ENCODE peak calls at places on chromosomes 5 and 9, in seven cellular contexts. One of them, this sample, is unnamed.

GRCh38 chr5:147398860-147399259 is 111.0 kb downstream of the DPYSL3 start:
- DNase-seq in K562: no peak
- DNase-seq in HCT116: no peak
- DNase-seq in HepG2: no peak
- DNase-seq in H1: no peak
- DNase-seq in GM12878: no peak
- DNase-seq in SK-N-SH: peak; percentile 72
- DNase-seq in this sample: no peak

GRCh38 chr5:2688586-2688985 is 62.9 kb downstream of the IRX2 start:
- DNase-seq in K562: no peak
- DNase-seq in HCT116: no peak
- DNase-seq in HepG2: no peak
- DNase-seq in H1: no peak
- DNase-seq in GM12878: no peak
- DNase-seq in SK-N-SH: no peak
- DNase-seq in this sample: no peak

GRCh38 chr5:22754155-22754554 is 99.0 kb downstream of the CDH12 start:
- DNase-seq in K562: no peak
- DNase-seq in HCT116: no peak
- DNase-seq in HepG2: no peak
- DNase-seq in H1: no peak
- DNase-seq in GM12878: no peak
- DNase-seq in SK-N-SH: no peak
- DNase-seq in this sample: no peak

GRCh38 chr9:95032580-95033298 is 284.8 kb downstream of the FANCC start:
- DNase-seq in K562: no peak
- DNase-seq in HCT116: no peak
- DNase-seq in HepG2: no peak
- DNase-seq in H1: no peak
- DNase-seq in GM12878: no peak
- DNase-seq in SK-N-SH: no peak
- DNase-seq in this sample: no peak

GRCh38 chr9:97811534-97812246 is 41.3 kb upstream of the FOXE1 start:
- DNase-seq in K562: no peak
- DNase-seq in HCT116: no peak
- DNase-seq in HepG2: no peak
- DNase-seq in H1: no peak
- DNase-seq in GM12878: no peak
- DNase-seq in SK-N-SH: no peak
- DNase-seq in this sample: no peak

GRCh38 chr5:176994460-176995121 is 12.0 kb downstream of the UIMC1 start:
- DNase-seq in K562: peak; percentile 83
- DNase-seq in HCT116: no peak
- DNase-seq in HepG2: peak; percentile 87
- DNase-seq in H1: no peak
- DNase-seq in GM12878: peak; percentile 77
- DNase-seq in SK-N-SH: no peak
- DNase-seq in this sample: no peak

GRCh38 chr9:21523021-21524014 is 41.2 kb upstream of the IFNE start:
- DNase-seq in K562: no peak
- DNase-seq in HCT116: no peak
- DNase-seq in HepG2: no peak
- DNase-seq in H1: no peak
- DNase-seq in GM12878: no peak
- DNase-seq in SK-N-SH: no peak
- DNase-seq in this sample: no peak

GRCh38 chr5:132495672-132496630 is 5.4 kb upstream of the IRF1 start:
- DNase-seq in K562: peak; percentile 95
- DNase-seq in HCT116: peak; percentile 87
- DNase-seq in HepG2: peak; percentile 87
- DNase-seq in H1: peak; percentile 88
- DNase-seq in GM12878: peak; percentile 72
- DNase-seq in SK-N-SH: peak; percentile 85
- DNase-seq in this sample: peak; percentile 94

GRCh38 chr5:116947691-116948528 is 373.3 kb upstream of the SEMA6A start:
- DNase-seq in K562: peak; percentile 37
- DNase-seq in HCT116: peak; percentile 80
- DNase-seq in HepG2: peak; percentile 76
- DNase-seq in H1: peak; percentile 95
- DNase-seq in GM12878: peak; percentile 87
- DNase-seq in SK-N-SH: peak; percentile 30
- DNase-seq in this sample: peak; percentile 92

GRCh38 chr5:43514471-43514815 is 505 bp downstream of the C5orf34 start:
- DNase-seq in K562: no peak
- DNase-seq in HCT116: no peak
- DNase-seq in HepG2: peak; percentile 21
- DNase-seq in H1: no peak
- DNase-seq in GM12878: no peak
- DNase-seq in SK-N-SH: peak; percentile 51
- DNase-seq in this sample: peak; percentile 54

GRCh38 chr5:147661576-147661975 is 121.0 kb downstream of the JAKMIP2 start:
- DNase-seq in K562: no peak
- DNase-seq in HCT116: no peak
- DNase-seq in HepG2: no peak
- DNase-seq in H1: no peak
- DNase-seq in GM12878: no peak
- DNase-seq in SK-N-SH: no peak
- DNase-seq in this sample: no peak

DNA sequence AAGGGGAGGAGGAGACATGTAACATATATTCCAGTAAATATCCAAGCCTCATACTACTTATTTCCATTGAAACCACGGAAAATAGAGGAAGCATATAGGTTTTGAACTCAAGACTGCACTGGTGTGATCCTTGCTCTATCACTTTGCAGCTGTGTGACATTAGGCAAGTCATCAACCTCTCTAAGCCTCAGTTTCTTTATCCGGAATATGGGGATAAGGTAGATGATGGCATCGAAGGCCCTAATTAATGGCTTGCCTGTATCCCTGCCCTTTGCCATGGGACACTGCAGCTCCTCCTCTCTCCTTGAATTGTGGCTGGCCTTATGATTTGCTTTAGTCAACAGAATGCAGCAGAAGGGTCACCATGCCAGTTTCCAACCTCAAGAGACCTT is 6.9 kb downstream of the SHB start:
- DNase-seq in K562: no peak
- DNase-seq in HCT116: no peak
- DNase-seq in HepG2: no peak
- DNase-seq in H1: no peak
- DNase-seq in GM12878: no peak
- DNase-seq in SK-N-SH: no peak
- DNase-seq in this sample: no peak
- TF ChIP-seq JUND in K562: no peak
- TF ChIP-seq JUND in HCT116: no peak
- TF ChIP-seq JUND in HepG2: no peak
- TF ChIP-seq JUND in H1: no peak
- TF ChIP-seq JUND in GM12878: no peak
- TF ChIP-seq JUND in SK-N-SH: no peak
- TF ChIP-seq JUND in this sample: no peak

GRCh38 chr5:163631846-163632245 is 126.4 kb downstream of the MAT2B start:
- DNase-seq in K562: no peak
- DNase-seq in HCT116: no peak
- DNase-seq in HepG2: no peak
- DNase-seq in H1: no peak
- DNase-seq in GM12878: no peak
- DNase-seq in SK-N-SH: no peak
- DNase-seq in this sample: no peak

GRCh38 chr5:163634061-163634460 is 128.6 kb downstream of the MAT2B start:
- DNase-seq in K562: no peak
- DNase-seq in HCT116: no peak
- DNase-seq in HepG2: no peak
- DNase-seq in H1: no peak
- DNase-seq in GM12878: no peak
- DNase-seq in SK-N-SH: no peak
- DNase-seq in this sample: no peak
- TF ChIP-seq JUND in K562: no peak
- TF ChIP-seq JUND in HCT116: no peak
- TF ChIP-seq JUND in HepG2: no peak
- TF ChIP-seq JUND in H1: no peak
- TF ChIP-seq JUND in GM12878: no peak
- TF ChIP-seq JUND in SK-N-SH: no peak
- TF ChIP-seq JUND in this sample: no peak

DNA sequence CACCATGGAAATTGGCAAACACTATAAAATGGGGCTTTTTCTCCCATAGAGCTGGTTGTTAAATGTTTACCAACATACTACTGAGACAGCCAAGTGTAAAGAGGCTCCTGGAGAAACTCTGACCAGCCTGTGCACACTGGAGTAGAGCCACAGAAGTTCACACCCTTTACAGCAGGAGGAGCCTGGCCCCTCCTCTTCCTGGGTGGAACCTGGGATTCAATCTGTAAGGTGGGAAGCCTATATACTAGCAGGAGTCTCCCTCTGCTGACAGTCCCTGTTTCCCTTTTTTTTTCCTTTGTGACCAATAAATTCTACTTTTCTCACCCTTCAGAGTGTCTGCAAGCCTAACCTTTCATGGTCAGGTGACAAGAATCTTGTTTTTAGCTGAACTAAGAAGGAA is 10.4 kb upstream of the SLC30A5 start:
- DNase-seq in K562: peak; percentile 45
- DNase-seq in HCT116: peak; percentile 47
- DNase-seq in HepG2: peak; percentile 62
- DNase-seq in H1: peak; percentile 47
- DNase-seq in GM12878: no peak
- DNase-seq in SK-N-SH: no peak
- DNase-seq in this sample: peak; percentile 78
- TF ChIP-seq JUND in K562: peak; percentile 37
- TF ChIP-seq JUND in HCT116: no peak
- TF ChIP-seq JUND in HepG2: no peak
- TF ChIP-seq JUND in H1: no peak
- TF ChIP-seq JUND in GM12878: no peak
- TF ChIP-seq JUND in SK-N-SH: no peak
- TF ChIP-seq JUND in this sample: no peak

DNA sequence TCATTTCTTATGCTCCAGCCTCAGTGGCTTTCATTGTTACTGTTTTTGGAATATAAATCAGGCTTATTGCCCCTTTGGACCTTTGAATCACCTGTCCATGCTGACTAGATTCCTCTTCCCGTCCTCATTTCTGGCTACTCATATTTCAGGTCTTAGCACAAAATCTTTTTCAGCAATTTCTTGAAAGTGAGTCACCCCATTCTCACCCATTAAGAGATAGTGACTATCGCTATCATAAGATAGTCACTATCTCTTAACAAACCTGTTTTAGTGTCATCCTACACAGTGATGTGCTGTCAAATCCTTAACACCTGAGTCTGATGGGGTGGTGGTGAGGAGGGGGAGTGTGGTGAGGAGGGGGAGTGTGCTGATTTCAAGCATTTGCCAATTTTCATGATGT is 95.1 kb downstream of the GRIA1 start:
- DNase-seq in K562: no peak
- DNase-seq in HCT116: no peak
- DNase-seq in HepG2: no peak
- DNase-seq in H1: no peak
- DNase-seq in GM12878: no peak
- DNase-seq in SK-N-SH: no peak
- DNase-seq in this sample: no peak
- TF ChIP-seq JUND in K562: no peak
- TF ChIP-seq JUND in HCT116: no peak
- TF ChIP-seq JUND in HepG2: no peak
- TF ChIP-seq JUND in H1: no peak
- TF ChIP-seq JUND in GM12878: no peak
- TF ChIP-seq JUND in SK-N-SH: no peak
- TF ChIP-seq JUND in this sample: no peak

GRCh38 chr5:126877011-126877410 is 100.1 kb downstream of the LMNB1 start:
- DNase-seq in K562: no peak
- DNase-seq in HCT116: no peak
- DNase-seq in HepG2: no peak
- DNase-seq in H1: no peak
- DNase-seq in GM12878: no peak
- DNase-seq in SK-N-SH: no peak
- DNase-seq in this sample: no peak
- TF ChIP-seq JUND in K562: no peak
- TF ChIP-seq JUND in HCT116: no peak
- TF ChIP-seq JUND in HepG2: no peak
- TF ChIP-seq JUND in H1: no peak
- TF ChIP-seq JUND in GM12878: no peak
- TF ChIP-seq JUND in SK-N-SH: no peak
- TF ChIP-seq JUND in this sample: no peak

DNA sequence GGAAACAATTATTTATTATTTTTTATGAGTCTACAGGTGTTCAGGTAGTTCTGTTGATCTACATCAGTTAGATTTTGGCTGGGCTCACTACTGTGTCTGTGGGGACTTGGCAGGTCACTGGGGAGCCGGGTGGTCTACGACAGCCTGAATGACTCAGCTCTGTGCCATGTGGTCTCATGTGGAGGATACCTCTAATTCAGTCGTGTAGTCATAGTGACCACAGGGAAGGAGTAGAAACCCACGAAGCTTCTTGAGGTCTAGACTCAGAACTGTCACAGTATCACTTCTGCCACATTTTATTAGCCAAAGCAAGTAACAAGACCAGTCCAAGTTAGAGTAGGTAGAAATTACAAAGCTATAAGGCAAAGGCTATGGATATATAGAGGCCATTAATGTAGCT is 64.7 kb upstream of the GRAMD2B start:
- DNase-seq in K562: no peak
- DNase-seq in HCT116: no peak
- DNase-seq in HepG2: no peak
- DNase-seq in H1: no peak
- DNase-seq in GM12878: peak; percentile 76
- DNase-seq in SK-N-SH: no peak
- DNase-seq in this sample: no peak
- TF ChIP-seq JUND in K562: no peak
- TF ChIP-seq JUND in HCT116: no peak
- TF ChIP-seq JUND in HepG2: no peak
- TF ChIP-seq JUND in H1: no peak
- TF ChIP-seq JUND in GM12878: no peak
- TF ChIP-seq JUND in SK-N-SH: no peak
- TF ChIP-seq JUND in this sample: no peak